ENCODE peak calls at places on chromosomes 1 and 21, in six cellular contexts. J is brain microvascular endothelial cell, H is heart left ventricle, W is adrenal gland, F is tibial nerve, X is left lung. P is an unnamed sample. For H3K27me3, the result is how much of the 10 kb centered on the place peaks cover.

GRCh38 chr1:241582921-241583321 is 50.7 kb downstream of the KMO start:
- DNase-seq in J (no peak), H (no peak), W (no peak), F (no peak), X (no peak), P (no peak)

GRCh38 chr1:106480629-106481028 is 575.8 kb upstream of the PRMT6 start:
- DNase-seq in J (no peak), H (no peak), W (no peak), F (no peak), X (no peak), P (no peak)

GRCh38 chr1:65881070-65881594 is 88.4 kb downstream of the PDE4B start:
- DNase-seq in J (no peak), H (no peak), W (no peak), F (no peak), X (peak), P (peak)

GRCh38 chr1:179121159-179121938 is 39.5 kb downstream of the TOR3A start:
- DNase-seq in J (no peak), H (no peak), W (peak), F (no peak), X (no peak), P (no peak)

GRCh38 chr1:174028495-174028894 is 6.3 kb upstream of the RC3H1 start:
- DNase-seq in J (no peak), H (no peak), W (no peak), F (no peak), X (no peak), P (no peak)

GRCh38 chr1:21622466-21623315 is 46.5 kb downstream of the RAP1GAP start:
- DNase-seq in J (no peak), H (no peak), W (no peak), F (no peak), X (peak), P (no peak)

GRCh38 chr1:19775317-19775716 is 24.4 kb downstream of the TMCO4 start:
- DNase-seq in J (no peak), H (no peak), W (no peak), F (no peak), X (no peak), P (peak)

GRCh38 chr1:119779869-119780356 is 11.2 kb upstream of the HMGCS2 start:
- DNase-seq in J (no peak), H (no peak), W (no peak), F (no peak), X (no peak), P (no peak)

GRCh38 chr21:39332175-39332574 is 16.7 kb downstream of the HMGN1 start:
- DNase-seq in J (no peak), H (no peak), W (no peak), F (no peak), X (no peak), P (no peak)

GRCh38 chr1:6438047-6438525 is 13.5 kb downstream of the ESPN start:
- DNase-seq in J (no peak), H (no peak), W (peak), F (peak), X (peak), P (peak)

GRCh38 chr1:109559995-109560394 is 11.6 kb downstream of the GNAI3 start:
- DNase-seq in J (no peak), H (no peak), W (no peak), F (no peak), X (no peak), P (no peak)

GRCh38 chr1:81801032-81801833 is 499 bp downstream of the ADGRL2 start:
- DNase-seq in J (peak), H (peak), W (peak), F (peak), X (peak), P (peak)

GRCh38 chr21:41877901-41878830 is 978 bp downstream of the PRDM15 start:
- DNase-seq in J (peak), H (no peak), W (peak), F (no peak), X (no peak), P (no peak)

GRCh38 chr1:230282157-230282556 is 144.0 kb downstream of the PGBD5 start:
- DNase-seq in J (no peak), H (no peak), W (no peak), F (no peak), X (peak), P (no peak)

GRCh38 chr1:108893141-108893530 is 16.4 kb downstream of the GPSM2 start:
- DNase-seq in J (no peak), H (no peak), W (no peak), F (no peak), X (no peak), P (peak)

GRCh38 chr1:232166942-232167341 is 463.0 kb downstream of the SIPA1L2 start:
- DNase-seq in J (no peak), H (no peak), W (no peak), F (no peak), X (no peak), P (no peak)

GRCh38 chr1:165671531-165671930 is 26.8 kb downstream of the ALDH9A1 start:
- DNase-seq in J (no peak), H (no peak), W (no peak), F (no peak), X (no peak), P (no peak)

GRCh38 chr1:31669786-31670582 is 25.3 kb upstream of the PEF1 start:
- DNase-seq in J (peak), H (peak), W (peak), F (peak), X (no peak), P (peak)

GRCh38 chr1:216903389-216903754 is 180.1 kb upstream of the ESRRG start:
- DNase-seq in J (peak), H (no peak), W (no peak), F (no peak), X (no peak), P (peak)

GRCh38 chr1:26287033-26287711 is 7.3 kb downstream of the SH3BGRL3 start:
- DNase-seq in J (no peak), H (no peak), W (no peak), F (no peak), X (no peak), P (no peak)

GRCh38 chr1:30388386-30388785 is 335.0 kb downstream of the MATN1 start:
- DNase-seq in J (no peak), H (no peak), W (no peak), F (no peak), X (no peak), P (no peak)

GRCh38 chr1:236150291-236150940 is 8.1 kb downstream of the GPR137B start:
- DNase-seq in J (no peak), H (no peak), W (no peak), F (no peak), X (peak), P (no peak)

GRCh38 chr1:160237558-160237957 is 24.8 kb downstream of the DCAF8 start:
- DNase-seq in J (no peak), H (no peak), W (no peak), F (no peak), X (no peak), P (no peak)

GRCh38 chr1:171286032-171286705 is 27.8 kb upstream of the FMO4 start:
- DNase-seq in J (peak), H (no peak), W (no peak), F (no peak), X (no peak), P (no peak)

GRCh38 chr1:12114916-12115315 is 51.8 kb downstream of the TNFRSF8 start:
- DNase-seq in J (no peak), H (no peak), W (no peak), F (no peak), X (peak), P (peak)

GRCh38 chr1:197907846-197908616 is 5.6 kb downstream of the C1orf53 start:
- DNase-seq in J (no peak), H (no peak), W (no peak), F (no peak), X (no peak), P (no peak)
- H3K27me3 ChIP-seq in J (half or more), H (half or more), W (under half), F (half or more), X (half or more), P (under half)

GRCh38 chr1:40153073-40153770 is 8.0 kb upstream of the RLF start:
- DNase-seq in J (peak), H (no peak), W (peak), F (no peak), X (no peak), P (no peak)
- H3K4me3 ChIP-seq in J (no peak), H (no peak), W (no peak), F (no peak), X (no peak), P (no peak)

GRCh38 chr1:1031659-1032245 is 11.8 kb downstream of the AGRN start:
- DNase-seq in J (no peak), H (no peak), W (no peak), F (no peak), X (no peak), P (no peak)

GRCh38 chr1:1023700-1024099 is 3.8 kb downstream of the AGRN start:
- DNase-seq in J (no peak), H (no peak), W (no peak), F (no peak), X (no peak), P (no peak)

GRCh38 chr1:1024421-1025415 is 4.8 kb downstream of the AGRN start:
- DNase-seq in J (no peak), H (no peak), W (no peak), F (no peak), X (peak), P (no peak)

GRCh38 chr1:1026599-1027413 is 6.9 kb downstream of the AGRN start:
- DNase-seq in J (no peak), H (no peak), W (no peak), F (no peak), X (no peak), P (no peak)

GRCh38 chr1:1027723-1028266 is 7.9 kb downstream of the AGRN start:
- DNase-seq in J (no peak), H (no peak), W (no peak), F (no peak), X (no peak), P (no peak)
- H3K27me3 ChIP-seq in J (under half), H (under half), W (under half), F (under half), X (under half), P (under half)

DNA sequence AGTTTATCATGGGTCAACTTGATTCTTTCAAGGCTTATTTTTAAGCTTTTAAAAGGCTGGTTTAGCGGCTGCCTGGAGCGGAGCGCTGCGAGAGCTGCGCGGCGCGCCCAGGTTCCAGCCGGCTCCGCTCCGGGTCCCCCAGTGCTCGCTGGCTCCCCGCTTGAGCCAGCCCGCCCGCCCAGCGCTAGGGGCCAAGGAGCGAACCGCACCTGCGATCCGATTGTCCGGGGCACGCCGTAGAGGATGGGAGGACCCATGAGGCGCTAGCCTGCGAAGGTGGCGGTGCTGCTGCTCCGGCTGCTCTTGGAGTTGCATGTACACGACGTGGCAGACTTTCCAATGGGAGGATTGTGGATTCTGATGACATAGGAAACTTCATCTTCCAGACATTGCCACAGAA is 9.9 kb upstream of the CFHR4 start:
- DNase-seq in J (no peak), H (no peak), W (no peak), F (no peak), X (peak), P (peak)
- H3K4me3 ChIP-seq in J (peak), H (no peak), W (no peak), F (peak), X (no peak), P (peak)

GRCh38 chr1:2633936-2634491 is 1.2 kb upstream of the MMEL1 start:
- DNase-seq in J (no peak), H (peak), W (no peak), F (no peak), X (no peak), P (no peak)

GRCh38 chr1:2633401-2633935 is 652 bp upstream of the MMEL1 start:
- DNase-seq in J (no peak), H (peak), W (no peak), F (no peak), X (no peak), P (no peak)

GRCh38 chr1:2631136-2632050 is 1.4 kb downstream of the MMEL1 start:
- DNase-seq in J (no peak), H (peak), W (no peak), F (no peak), X (peak), P (no peak)

GRCh38 chr1:2632051-2632430 is 775 bp downstream of the MMEL1 start:
- DNase-seq in J (no peak), H (peak), W (no peak), F (no peak), X (peak), P (no peak)

GRCh38 chr1:2632561-2633361 is at the start of gene MMEL1:
- DNase-seq in J (no peak), H (peak), W (no peak), F (no peak), X (peak), P (no peak)
- H3K27me3 ChIP-seq in J (under half), H (under half), W (under half), F (half or more), X (under half), P (under half)

DNA sequence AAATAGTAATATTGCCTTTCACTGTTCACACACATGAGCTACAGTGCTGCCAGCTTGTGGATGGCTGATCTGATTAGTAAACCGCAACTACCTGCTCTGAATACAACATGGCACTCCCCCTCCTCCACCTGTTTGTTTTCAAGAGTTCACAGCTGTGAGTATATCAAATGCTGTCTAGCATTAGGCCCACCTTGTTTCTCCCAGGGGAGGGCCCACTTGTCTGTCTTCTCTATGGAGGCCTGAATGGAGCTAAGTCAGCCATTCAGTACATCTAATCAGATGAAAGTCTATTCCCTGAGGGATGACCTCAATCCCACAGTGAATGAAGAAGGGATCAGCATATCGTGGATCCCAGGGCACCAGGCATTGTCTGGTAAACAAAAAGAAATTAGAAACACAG is 25.4 kb upstream of the SSX2IP start:
- DNase-seq in J (no peak), H (no peak), W (no peak), F (no peak), X (no peak), P (no peak)
- H3K4me3 ChIP-seq in J (no peak), H (no peak), W (no peak), F (no peak), X (no peak), P (no peak)

GRCh38 chr1:60831780-60832179 is 250.6 kb upstream of the NFIA start:
- DNase-seq in J (no peak), H (no peak), W (no peak), F (no peak), X (no peak), P (no peak)
- H3K27me3 ChIP-seq in J (under half), H (under half), W (under half), F (under half), X (under half), P (under half)

DNA sequence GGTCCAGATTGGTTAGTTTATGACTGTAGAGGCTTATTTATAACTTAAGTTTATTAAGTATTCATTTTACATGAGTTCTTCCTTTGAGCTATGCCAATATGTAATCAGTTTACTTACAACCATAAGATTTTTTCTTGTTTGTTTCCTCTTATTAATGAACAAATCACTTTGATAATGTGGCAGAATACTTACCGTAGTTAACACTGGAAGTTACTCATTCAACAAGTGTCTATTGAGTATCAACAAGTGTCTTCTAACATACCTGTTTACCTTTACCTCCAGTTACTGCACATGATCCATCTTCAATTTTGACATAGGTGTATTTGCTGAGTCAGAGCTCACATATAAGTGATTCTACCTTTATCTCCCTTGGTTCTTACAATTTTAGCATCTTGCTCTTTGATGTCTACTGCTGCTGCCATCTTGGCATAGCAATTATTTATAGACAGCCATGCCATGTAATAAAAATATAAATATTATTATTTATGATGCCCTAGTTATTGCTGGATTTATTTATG is 205.7 kb downstream of the NCAM2 start:
- DNase-seq in J (no peak), H (no peak), W (no peak), F (no peak), X (no peak), P (no peak)
- H3K4me3 ChIP-seq in J (no peak), H (no peak), W (no peak), F (no peak), X (no peak), P (no peak)